ENCODE peak calls at places on chromosomes 1 and 21, in nine cellular contexts. One of them, this sample, is unnamed.

GRCh38 chr1:150621497-150622113 is 7.8 kb downstream of the ENSA start:
- DNase-seq in H54: no peak
- DNase-seq in GM12891: no peak
- DNase-seq in K562: peak; percentile 26
- DNase-seq in A549: peak; percentile 62
- DNase-seq in transverse colon: peak; percentile 70
- DNase-seq in adrenal gland: peak; percentile 85
- DNase-seq in stomach: peak; percentile 60
- DNase-seq in breast epithelium: no peak
- DNase-seq in this sample: peak; percentile 84

GRCh38 chr1:94250341-94250740 is 13.0 kb upstream of the ARHGAP29 start:
- DNase-seq in H54: no peak
- DNase-seq in GM12891: no peak
- DNase-seq in K562: no peak
- DNase-seq in A549: no peak
- DNase-seq in transverse colon: no peak
- DNase-seq in adrenal gland: no peak
- DNase-seq in stomach: peak; percentile 67
- DNase-seq in breast epithelium: no peak
- DNase-seq in this sample: no peak

GRCh38 chr1:40921981-40922677 is 57.4 kb upstream of the CTPS1 start:
- DNase-seq in H54: no peak
- DNase-seq in GM12891: no peak
- DNase-seq in K562: no peak
- DNase-seq in A549: no peak
- DNase-seq in transverse colon: no peak
- DNase-seq in adrenal gland: no peak
- DNase-seq in stomach: no peak
- DNase-seq in breast epithelium: no peak
- DNase-seq in this sample: no peak

GRCh38 chr1:35506960-35507901 is 50.0 kb downstream of the KIAA0319L start:
- DNase-seq in H54: no peak
- DNase-seq in GM12891: no peak
- DNase-seq in K562: no peak
- DNase-seq in A549: no peak
- DNase-seq in transverse colon: no peak
- DNase-seq in adrenal gland: no peak
- DNase-seq in stomach: no peak
- DNase-seq in breast epithelium: no peak
- DNase-seq in this sample: no peak

GRCh38 chr21:15003463-15004135 is 61.2 kb downstream of the NRIP1 start:
- DNase-seq in H54: no peak
- DNase-seq in GM12891: no peak
- DNase-seq in K562: no peak
- DNase-seq in A549: no peak
- DNase-seq in transverse colon: no peak
- DNase-seq in adrenal gland: peak; percentile 59
- DNase-seq in stomach: no peak
- DNase-seq in breast epithelium: no peak
- DNase-seq in this sample: no peak

GRCh38 chr1:31214316-31215082 is 25.2 kb downstream of the NKAIN1 start:
- DNase-seq in H54: no peak
- DNase-seq in GM12891: no peak
- DNase-seq in K562: peak; percentile 48
- DNase-seq in A549: no peak
- DNase-seq in transverse colon: no peak
- DNase-seq in adrenal gland: no peak
- DNase-seq in stomach: no peak
- DNase-seq in breast epithelium: no peak
- DNase-seq in this sample: no peak

GRCh38 chr1:94621802-94622201 is 80.2 kb upstream of the F3 start:
- DNase-seq in H54: no peak
- DNase-seq in GM12891: no peak
- DNase-seq in K562: no peak
- DNase-seq in A549: no peak
- DNase-seq in transverse colon: no peak
- DNase-seq in adrenal gland: no peak
- DNase-seq in stomach: no peak
- DNase-seq in breast epithelium: no peak
- DNase-seq in this sample: no peak

GRCh38 chr21:46111857-46112730 is 14.2 kb downstream of the COL6A2 start:
- DNase-seq in H54: no peak
- DNase-seq in GM12891: peak; percentile 10
- DNase-seq in K562: peak; percentile 7
- DNase-seq in A549: no peak
- DNase-seq in transverse colon: peak; percentile 7
- DNase-seq in adrenal gland: peak; percentile 45
- DNase-seq in stomach: peak; percentile 24
- DNase-seq in breast epithelium: peak; percentile 51
- DNase-seq in this sample: no peak

GRCh38 chr1:216566809-216567208 is 143.6 kb upstream of the USH2A start:
- DNase-seq in H54: no peak
- DNase-seq in GM12891: no peak
- DNase-seq in K562: no peak
- DNase-seq in A549: peak; percentile 10
- DNase-seq in transverse colon: no peak
- DNase-seq in adrenal gland: no peak
- DNase-seq in stomach: no peak
- DNase-seq in breast epithelium: no peak
- DNase-seq in this sample: no peak

GRCh38 chr1:32876341-32877210 is 5.9 kb upstream of the FNDC5 start:
- DNase-seq in H54: peak; percentile 89
- DNase-seq in GM12891: peak; percentile 75
- DNase-seq in K562: peak; percentile 85
- DNase-seq in A549: peak; percentile 34
- DNase-seq in transverse colon: peak; percentile 65
- DNase-seq in adrenal gland: peak; percentile 85
- DNase-seq in stomach: peak; percentile 71
- DNase-seq in breast epithelium: no peak
- DNase-seq in this sample: no peak

GRCh38 chr1:83901547-83902155 is 97.3 kb downstream of the TTLL7 start:
- DNase-seq in H54: no peak
- DNase-seq in GM12891: no peak
- DNase-seq in K562: peak; percentile 27
- DNase-seq in A549: peak; percentile 78
- DNase-seq in transverse colon: peak; percentile 36
- DNase-seq in adrenal gland: no peak
- DNase-seq in stomach: peak; percentile 54
- DNase-seq in breast epithelium: no peak
- DNase-seq in this sample: no peak

GRCh38 chr1:2353215-2353906 is 38.0 kb downstream of the MORN1 start:
- DNase-seq in H54: no peak
- DNase-seq in GM12891: no peak
- DNase-seq in K562: no peak
- DNase-seq in A549: no peak
- DNase-seq in transverse colon: no peak
- DNase-seq in adrenal gland: no peak
- DNase-seq in stomach: no peak
- DNase-seq in breast epithelium: no peak
- DNase-seq in this sample: no peak

GRCh38 chr1:230495021-230495550 is 69.0 kb upstream of the PGBD5 start:
- DNase-seq in H54: no peak
- DNase-seq in GM12891: no peak
- DNase-seq in K562: no peak
- DNase-seq in A549: no peak
- DNase-seq in transverse colon: no peak
- DNase-seq in adrenal gland: no peak
- DNase-seq in stomach: no peak
- DNase-seq in breast epithelium: no peak
- DNase-seq in this sample: no peak

GRCh38 chr1:3590145-3590768 is 21.1 kb downstream of the MEGF6 start:
- DNase-seq in H54: no peak
- DNase-seq in GM12891: no peak
- DNase-seq in K562: no peak
- DNase-seq in A549: no peak
- DNase-seq in transverse colon: no peak
- DNase-seq in adrenal gland: no peak
- DNase-seq in stomach: peak; percentile 31
- DNase-seq in breast epithelium: no peak
- DNase-seq in this sample: no peak

GRCh38 chr1:152817309-152817708 is 5.5 kb downstream of the LCE1B start:
- DNase-seq in H54: no peak
- DNase-seq in GM12891: no peak
- DNase-seq in K562: no peak
- DNase-seq in A549: no peak
- DNase-seq in transverse colon: no peak
- DNase-seq in adrenal gland: no peak
- DNase-seq in stomach: no peak
- DNase-seq in breast epithelium: no peak
- DNase-seq in this sample: no peak

GRCh38 chr1:88917321-88918025 is 26.1 kb upstream of the GTF2B start:
- DNase-seq in H54: no peak
- DNase-seq in GM12891: no peak
- DNase-seq in K562: no peak
- DNase-seq in A549: no peak
- DNase-seq in transverse colon: no peak
- DNase-seq in adrenal gland: no peak
- DNase-seq in stomach: no peak
- DNase-seq in breast epithelium: no peak
- DNase-seq in this sample: no peak

GRCh38 chr1:153032073-153032472 is 1.1 kb downstream of the SPRR1B start:
- DNase-seq in H54: no peak
- DNase-seq in GM12891: no peak
- DNase-seq in K562: no peak
- DNase-seq in A549: no peak
- DNase-seq in transverse colon: no peak
- DNase-seq in adrenal gland: no peak
- DNase-seq in stomach: no peak
- DNase-seq in breast epithelium: no peak
- DNase-seq in this sample: no peak

GRCh38 chr1:212884592-212884991 is 26.5 kb downstream of the FLVCR1 start:
- DNase-seq in H54: no peak
- DNase-seq in GM12891: no peak
- DNase-seq in K562: no peak
- DNase-seq in A549: no peak
- DNase-seq in transverse colon: no peak
- DNase-seq in adrenal gland: no peak
- DNase-seq in stomach: no peak
- DNase-seq in breast epithelium: no peak
- DNase-seq in this sample: no peak
- TF ChIP-seq POLR2A in H54: no peak
- TF ChIP-seq POLR2A in GM12891: no peak
- TF ChIP-seq POLR2A in K562: no peak
- TF ChIP-seq POLR2A in A549: no peak
- TF ChIP-seq POLR2A in transverse colon: no peak
- TF ChIP-seq POLR2A in adrenal gland: no peak
- TF ChIP-seq POLR2A in stomach: no peak
- TF ChIP-seq POLR2A in breast epithelium: no peak
- TF ChIP-seq POLR2A in this sample: no peak

GRCh38 chr1:208433086-208433485 is 188.9 kb upstream of the PLXNA2 start:
- DNase-seq in H54: no peak
- DNase-seq in GM12891: no peak
- DNase-seq in K562: no peak
- DNase-seq in A549: no peak
- DNase-seq in transverse colon: no peak
- DNase-seq in adrenal gland: no peak
- DNase-seq in stomach: no peak
- DNase-seq in breast epithelium: no peak
- DNase-seq in this sample: no peak
- TF ChIP-seq POLR2A in H54: no peak
- TF ChIP-seq POLR2A in GM12891: no peak
- TF ChIP-seq POLR2A in K562: no peak
- TF ChIP-seq POLR2A in A549: no peak
- TF ChIP-seq POLR2A in transverse colon: no peak
- TF ChIP-seq POLR2A in adrenal gland: no peak
- TF ChIP-seq POLR2A in stomach: no peak
- TF ChIP-seq POLR2A in breast epithelium: no peak
- TF ChIP-seq POLR2A in this sample: no peak

DNA sequence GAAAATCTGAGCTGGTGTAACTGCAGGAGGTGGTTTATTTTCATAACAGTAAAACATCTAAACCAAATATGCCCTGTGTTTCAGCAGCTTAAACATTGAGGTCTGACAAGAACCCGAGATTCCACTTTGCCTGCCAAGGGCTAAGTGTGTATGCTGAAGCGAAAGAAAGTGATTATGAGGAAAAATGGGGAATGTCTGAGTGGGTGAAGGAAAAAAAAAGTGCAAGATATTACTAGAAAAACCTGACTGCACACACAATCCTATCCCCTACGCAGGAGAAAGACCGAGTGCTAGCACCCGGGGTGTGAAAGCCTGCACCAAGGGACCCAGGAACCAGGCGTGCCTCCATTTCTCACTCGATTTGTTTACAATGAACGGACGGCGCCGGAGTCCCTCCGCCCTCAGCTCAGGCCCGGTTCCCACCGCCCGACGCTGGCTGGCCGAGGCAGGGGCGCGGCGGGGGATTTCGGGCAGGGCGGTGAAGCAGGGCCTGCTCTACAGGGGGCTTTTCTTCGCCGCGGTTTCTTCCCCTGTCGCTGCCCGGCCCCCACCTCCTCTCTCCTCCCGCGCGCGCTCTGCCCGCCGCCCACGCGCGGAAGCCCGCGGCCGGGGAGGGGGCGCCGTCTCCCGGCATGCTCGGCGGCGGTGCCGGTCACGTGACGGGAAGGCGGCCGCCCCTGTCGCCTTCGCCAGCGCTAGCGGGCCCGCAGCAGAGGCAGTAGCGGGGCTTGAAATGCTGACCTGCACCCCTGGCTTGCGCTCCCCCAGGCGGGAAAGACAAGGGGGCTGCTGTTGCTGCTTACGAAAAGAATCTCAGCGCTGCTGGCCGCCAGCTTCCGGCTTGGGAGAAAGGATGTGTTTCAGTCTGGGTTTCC is 35.9 kb downstream of the ITPKB start:
- DNase-seq in H54: peak; percentile 65
- DNase-seq in GM12891: peak; percentile 84
- DNase-seq in K562: peak; percentile 84
- DNase-seq in A549: peak; percentile 60
- DNase-seq in transverse colon: peak; percentile 79
- DNase-seq in adrenal gland: peak; percentile 78
- DNase-seq in stomach: peak; percentile 74
- DNase-seq in breast epithelium: peak; percentile 62
- DNase-seq in this sample: no peak
- TF ChIP-seq POLR2A in H54: peak; percentile 91
- TF ChIP-seq POLR2A in GM12891: peak; percentile 80
- TF ChIP-seq POLR2A in K562: no peak
- TF ChIP-seq POLR2A in A549: peak; percentile 89
- TF ChIP-seq POLR2A in transverse colon: peak; percentile 65
- TF ChIP-seq POLR2A in adrenal gland: peak; percentile 68
- TF ChIP-seq POLR2A in stomach: peak; percentile 11
- TF ChIP-seq POLR2A in breast epithelium: peak; percentile 55
- TF ChIP-seq POLR2A in this sample: peak; percentile 77

DNA sequence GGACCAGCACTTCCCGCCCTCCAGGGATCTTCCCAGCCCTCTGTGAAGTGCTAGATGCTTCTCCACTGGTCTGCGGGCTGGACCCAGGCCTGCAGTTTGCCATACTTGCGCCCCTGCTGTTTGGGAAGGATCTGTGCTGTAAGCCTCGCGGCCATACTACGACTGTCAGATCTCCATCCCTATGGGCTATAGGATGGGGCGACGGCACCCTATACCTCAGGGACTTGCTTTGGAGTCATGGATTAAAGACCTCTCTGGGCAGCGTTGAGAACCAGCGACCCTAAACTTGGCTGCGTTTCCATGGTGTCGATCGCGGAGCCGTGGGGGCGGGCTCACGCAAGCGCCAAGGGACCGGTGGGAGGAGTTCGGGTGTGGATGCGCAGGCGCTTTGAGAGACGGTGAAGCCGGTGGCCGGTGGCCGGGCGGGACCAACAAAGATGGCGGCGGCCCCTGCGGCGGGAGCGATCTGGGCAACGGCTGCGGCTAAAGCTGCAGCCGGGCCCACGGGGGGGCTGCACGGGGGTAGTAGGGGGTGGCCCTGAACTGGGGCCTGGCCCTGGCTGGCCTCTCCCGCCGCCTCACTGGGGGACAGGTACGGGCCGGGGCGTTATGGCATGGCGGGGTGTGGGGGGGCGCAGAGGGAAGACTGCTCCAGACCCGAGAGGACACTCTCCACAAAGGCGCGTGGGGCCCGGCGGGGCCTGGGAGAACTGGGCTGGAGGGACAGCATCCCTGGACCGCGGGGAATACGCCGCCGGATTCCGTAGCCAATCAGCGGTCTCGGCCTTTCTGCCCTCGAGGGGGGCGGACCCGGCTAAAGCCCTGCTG is at the start of gene USP21:
- DNase-seq in H54: peak; percentile 77
- DNase-seq in GM12891: peak; percentile 97
- DNase-seq in K562: peak; percentile 96
- DNase-seq in A549: peak; percentile 89
- DNase-seq in transverse colon: peak; percentile 94
- DNase-seq in adrenal gland: peak; percentile 96
- DNase-seq in stomach: peak; percentile 94
- DNase-seq in breast epithelium: peak; percentile 94
- DNase-seq in this sample: peak; percentile 99
- TF ChIP-seq POLR2A in H54: peak; percentile 65
- TF ChIP-seq POLR2A in GM12891: peak; percentile 74
- TF ChIP-seq POLR2A in K562: peak; percentile 80
- TF ChIP-seq POLR2A in A549: peak; percentile 64
- TF ChIP-seq POLR2A in transverse colon: peak; percentile 73
- TF ChIP-seq POLR2A in adrenal gland: no peak
- TF ChIP-seq POLR2A in stomach: peak; percentile 21
- TF ChIP-seq POLR2A in breast epithelium: peak; percentile 63
- TF ChIP-seq POLR2A in this sample: no peak

This sample was measured in lower leg skin.